ENCODE peak calls at places on chromosomes 4 and X, in five cellular contexts. One of them, this sample, is unnamed.

GRCh38 chrX:77788050-77788449 is 2.0 kb upstream of the ATRX start:
- DNase-seq in stimulated activated CD8-positive, alpha-beta memory T cell treated with anti-CD3 and anti-CD28 coated beads, Interleukin-7, amount 100 ng/mL, for 24 hours: no peak
- DNase-seq in left lung: no peak
- DNase-seq in GM10248: no peak
- DNase-seq in NCI-H345: no peak
- DNase-seq in this sample: no peak

GRCh38 chr4:151228196-151229119 is 48.5 kb upstream of the PRSS48 start:
- DNase-seq in NCI-H345: no peak
- DNase-seq in left lung: no peak
- DNase-seq in GM10248: no peak
- DNase-seq in stimulated activated CD8-positive, alpha-beta memory T cell treated with anti-CD3 and anti-CD28 coated beads, Interleukin-7, amount 100 ng/mL, for 24 hours: no peak
- DNase-seq in this sample: no peak

GRCh38 chr4:52402582-52402981 is 256.5 kb downstream of the USP46 start:
- DNase-seq in NCI-H345: no peak
- DNase-seq in GM10248: no peak
- DNase-seq in left lung: no peak
- DNase-seq in stimulated activated CD8-positive, alpha-beta memory T cell treated with anti-CD3 and anti-CD28 coated beads, Interleukin-7, amount 100 ng/mL, for 24 hours: no peak
- DNase-seq in this sample: no peak

GRCh38 chr4:154642361-154642760 is 29.9 kb upstream of the FGG start:
- DNase-seq in NCI-H345: no peak
- DNase-seq in stimulated activated CD8-positive, alpha-beta memory T cell treated with anti-CD3 and anti-CD28 coated beads, Interleukin-7, amount 100 ng/mL, for 24 hours: no peak
- DNase-seq in left lung: no peak
- DNase-seq in GM10248: no peak
- DNase-seq in this sample: no peak

GRCh38 chr4:113293673-113294072 is 244.2 kb downstream of the ANK2 start:
- DNase-seq in NCI-H345: no peak
- DNase-seq in left lung: no peak
- DNase-seq in stimulated activated CD8-positive, alpha-beta memory T cell treated with anti-CD3 and anti-CD28 coated beads, Interleukin-7, amount 100 ng/mL, for 24 hours: no peak
- DNase-seq in GM10248: no peak
- DNase-seq in this sample: no peak

GRCh38 chrX:43962636-43963035 is 10.6 kb downstream of the NDP start:
- DNase-seq in NCI-H345: no peak
- DNase-seq in stimulated activated CD8-positive, alpha-beta memory T cell treated with anti-CD3 and anti-CD28 coated beads, Interleukin-7, amount 100 ng/mL, for 24 hours: no peak
- DNase-seq in left lung: no peak
- DNase-seq in GM10248: no peak
- DNase-seq in this sample: no peak

GRCh38 chrX:47514553-47515235 is 31.7 kb upstream of the ZNF41 start:
- DNase-seq in stimulated activated CD8-positive, alpha-beta memory T cell treated with anti-CD3 and anti-CD28 coated beads, Interleukin-7, amount 100 ng/mL, for 24 hours: no peak
- DNase-seq in GM10248: no peak
- DNase-seq in left lung: no peak
- DNase-seq in NCI-H345: no peak
- DNase-seq in this sample: no peak

GRCh38 chr4:139564502-139564901 is 8.5 kb upstream of the SETD7 start:
- DNase-seq in NCI-H345: no peak
- DNase-seq in stimulated activated CD8-positive, alpha-beta memory T cell treated with anti-CD3 and anti-CD28 coated beads, Interleukin-7, amount 100 ng/mL, for 24 hours: no peak
- DNase-seq in left lung: no peak
- DNase-seq in GM10248: no peak
- DNase-seq in this sample: no peak

GRCh38 chr4:138875886-138876608 is 139.5 kb upstream of the NOCT start:
- DNase-seq in stimulated activated CD8-positive, alpha-beta memory T cell treated with anti-CD3 and anti-CD28 coated beads, Interleukin-7, amount 100 ng/mL, for 24 hours: no peak
- DNase-seq in NCI-H345: no peak
- DNase-seq in left lung: no peak
- DNase-seq in GM10248: no peak
- DNase-seq in this sample: no peak

GRCh38 chr4:163611172-163611571 is 116.7 kb downstream of the TMA16 start:
- DNase-seq in left lung: no peak
- DNase-seq in GM10248: no peak
- DNase-seq in NCI-H345: no peak
- DNase-seq in stimulated activated CD8-positive, alpha-beta memory T cell treated with anti-CD3 and anti-CD28 coated beads, Interleukin-7, amount 100 ng/mL, for 24 hours: no peak
- DNase-seq in this sample: no peak

GRCh38 chr4:109091754-109092409 is 210.6 kb downstream of the COL25A1 start:
- DNase-seq in stimulated activated CD8-positive, alpha-beta memory T cell treated with anti-CD3 and anti-CD28 coated beads, Interleukin-7, amount 100 ng/mL, for 24 hours: no peak
- DNase-seq in left lung: no peak
- DNase-seq in GM10248: no peak
- DNase-seq in NCI-H345: no peak
- DNase-seq in this sample: no peak

GRCh38 chr4:30402276-30402675 is 317.9 kb upstream of the PCDH7 start:
- DNase-seq in stimulated activated CD8-positive, alpha-beta memory T cell treated with anti-CD3 and anti-CD28 coated beads, Interleukin-7, amount 100 ng/mL, for 24 hours: no peak
- DNase-seq in GM10248: no peak
- DNase-seq in NCI-H345: no peak
- DNase-seq in left lung: no peak
- DNase-seq in this sample: no peak

This sample was measured in D721Med.